ENCODE peak calls at places on chromosomes 6 and 20, in six cellular contexts. R, Y, A, W, G and E are unnamed samples.

GRCh38 chr6:10426781-10427279 is 12.0 kb upstream of the TFAP2A start:
- DNase-seq in Y (no peak), W (no peak), A (no peak), G (no peak), R (no peak), E (no peak)

GRCh38 chr6:46288863-46289262 is 118.1 kb upstream of the ENPP5 start:
- DNase-seq in Y (no peak), G (no peak), A (no peak), R (no peak), W (no peak), E (no peak)

GRCh38 chr20:17625246-17626051 is 55.6 kb downstream of the DSTN start:
- DNase-seq in W (no peak), R (no peak), G (no peak), A (no peak), Y (no peak), E (no peak)

GRCh38 chr6:30885999-30886896 is 1.9 kb downstream of the DDR1 start:
- DNase-seq in A (peak; percentile 87), G (peak; percentile 70), R (no peak), Y (no peak), W (no peak), E (peak; percentile 87)

GRCh38 chr6:55833284-55833683 is 42.1 kb downstream of the BMP5 start:
- DNase-seq in R (no peak), A (no peak), W (no peak), G (no peak), Y (no peak), E (no peak)

GRCh38 chr6:31690231-31691077 is 9.6 kb upstream of the LY6G5C start:
- DNase-seq in R (no peak), A (no peak), G (peak; percentile 44), Y (no peak), W (no peak), E (no peak)

GRCh38 chr6:168120390-168121307 is 41.6 kb upstream of the FRMD1 start:
- DNase-seq in G (no peak), A (no peak), R (no peak), Y (no peak), W (no peak), E (no peak)

GRCh38 chr20:21323640-21324039 is 20.5 kb downstream of the XRN2 start:
- DNase-seq in W (no peak), Y (no peak), R (no peak), A (peak; percentile 85), G (peak; percentile 15), E (peak; percentile 33)

GRCh38 chr6:149340200-149340599 is 22.7 kb downstream of the TAB2 start:
- DNase-seq in A (no peak), R (no peak), G (no peak), Y (no peak), W (no peak), E (no peak)

GRCh38 chr20:41468994-41469600 is 102.5 kb upstream of the EMILIN3 start:
- DNase-seq in W (no peak), R (no peak), G (no peak), Y (no peak), A (no peak), E (no peak)

GRCh38 chr20:1381753-1382591 is 10.9 kb downstream of the FKBP1A start:
- DNase-seq in W (peak; percentile 7), R (no peak), G (no peak), Y (no peak), A (no peak), E (no peak)